ENCODE peak calls at places on chromosomes 2 and 18, in five cellular contexts. V is colonic mucosa, Z is adrenal gland, M is SK-N-SH, K is BJ. X is an unnamed sample.

GRCh38 chr2:168977608-168978007 is 53.5 kb downstream of the ABCB11 start:
- DNase-seq in V (no peak), K (no peak), Z (no peak), M (no peak), X (no peak)

GRCh38 chr2:20110383-20110782 is 59.0 kb upstream of the LAPTM4A start:
- DNase-seq in V (no peak), Z (no peak), K (no peak), M (no peak), X (no peak)

GRCh38 chr18:61637319-61637718 is 255.5 kb downstream of the RNF152 start:
- DNase-seq in M (no peak), V (peak), K (no peak), Z (no peak), X (no peak)

GRCh38 chr18:67300498-67300897 is 216.0 kb downstream of the DSEL start:
- DNase-seq in V (no peak), K (no peak), Z (no peak), M (no peak), X (no peak)

GRCh38 chr2:100627653-100628300 is 65.0 kb downstream of the PDCL3 start:
- DNase-seq in V (no peak), K (no peak), M (no peak), Z (no peak), X (no peak)

GRCh38 chr2:237590272-237591020 is at the start of gene RAB17:
- DNase-seq in Z (no peak), V (peak), M (no peak), K (no peak), X (peak)

GRCh38 chr18:13566941-13567762 is 159.2 kb downstream of the FAM210A start:
- DNase-seq in Z (no peak), M (no peak), V (no peak), K (no peak), X (no peak)

GRCh38 chr2:144771348-144771747 is 251.4 kb upstream of the ZEB2 start:
- DNase-seq in V (no peak), K (no peak), M (no peak), Z (no peak), X (no peak)

GRCh38 chr18:42931501-42931900 is 184.0 kb downstream of the RIT2 start:
- DNase-seq in M (no peak), K (peak), V (no peak), Z (no peak), X (no peak)

DNA sequence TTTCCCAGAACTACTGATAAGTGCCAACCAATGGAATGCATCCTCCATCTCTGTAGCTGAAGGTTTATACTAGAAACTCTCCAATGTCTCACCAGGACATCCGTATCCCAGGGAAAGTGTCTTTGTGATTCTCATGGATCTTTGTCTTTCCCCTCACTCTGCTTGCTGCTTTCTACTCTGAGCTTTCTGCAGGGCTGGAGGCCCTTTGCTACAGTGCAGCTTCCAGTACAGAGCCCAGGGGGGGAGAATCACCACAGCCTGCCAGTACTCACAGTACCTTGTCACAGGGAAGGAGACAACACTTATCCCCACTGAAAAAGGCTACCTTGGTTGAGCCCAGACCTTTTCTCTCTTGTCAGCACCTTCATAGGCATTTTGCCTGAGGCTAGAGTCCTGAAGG is 627.0 kb downstream of the CNTNAP5 start:
- DNase-seq in M (no peak), V (no peak), K (no peak), Z (no peak), X (no peak)
- TF ChIP-seq CTCF in M (no peak), V (no peak), K (no peak), Z (no peak), X (no peak)

GRCh38 chr2:178267660-178268059 is 73.3 kb downstream of the OSBPL6 start:
- DNase-seq in K (no peak), M (no peak), V (no peak), Z (no peak), X (no peak)

GRCh38 chr2:178268435-178268834 is 74.1 kb downstream of the OSBPL6 start:
- DNase-seq in V (no peak), M (no peak), Z (no peak), K (no peak), X (no peak)

GRCh38 chr2:178263159-178263860 is 69.0 kb downstream of the OSBPL6 start:
- DNase-seq in K (no peak), V (no peak), Z (no peak), M (no peak), X (no peak)

GRCh38 chr2:178265851-178266250 is 71.5 kb downstream of the OSBPL6 start:
- DNase-seq in V (no peak), Z (no peak), M (no peak), K (no peak), X (no peak)

GRCh38 chr2:178266445-178266844 is 72.1 kb downstream of the OSBPL6 start:
- DNase-seq in M (no peak), Z (no peak), K (no peak), V (no peak), X (no peak)
- H3K4me3 ChIP-seq in M (no peak), Z (no peak), K (no peak), V (no peak), X (no peak)

GRCh38 chr18:8088626-8089025 is 520.6 kb upstream of the RAB12 start:
- DNase-seq in V (no peak), K (no peak), M (no peak), Z (no peak), X (no peak)

GRCh38 chr18:8081872-8082553 is 514.9 kb downstream of the PTPRM start:
- DNase-seq in M (no peak), Z (no peak), V (no peak), K (no peak), X (no peak)

GRCh38 chr18:8081267-8081666 is 514.2 kb downstream of the PTPRM start:
- DNase-seq in V (no peak), M (no peak), Z (no peak), K (no peak), X (no peak)

GRCh38 chr18:8080092-8080491 is 513.0 kb downstream of the PTPRM start:
- DNase-seq in M (no peak), Z (no peak), V (no peak), K (no peak), X (no peak)

GRCh38 chr18:8084160-8084559 is 517.0 kb downstream of the PTPRM start:
- DNase-seq in Z (peak), M (peak), K (no peak), V (peak), X (no peak)
- TF ChIP-seq CTCF in Z (peak), M (peak), K (peak), V (no peak), X (peak)

GRCh38 chr2:60472663-60473289 is 80.7 kb downstream of the BCL11A start:
- DNase-seq in K (no peak), M (no peak), Z (no peak), V (peak), X (no peak)

GRCh38 chr2:60478660-60479059 is 74.8 kb downstream of the BCL11A start:
- DNase-seq in V (peak), Z (no peak), M (no peak), K (no peak), X (no peak)

GRCh38 chr2:60474301-60474700 is 79.2 kb downstream of the BCL11A start:
- DNase-seq in Z (no peak), K (no peak), V (no peak), M (no peak), X (no peak)

GRCh38 chr2:60476206-60476946 is 77.1 kb downstream of the BCL11A start:
- DNase-seq in M (no peak), V (peak), K (no peak), Z (no peak), X (no peak)

DNA sequence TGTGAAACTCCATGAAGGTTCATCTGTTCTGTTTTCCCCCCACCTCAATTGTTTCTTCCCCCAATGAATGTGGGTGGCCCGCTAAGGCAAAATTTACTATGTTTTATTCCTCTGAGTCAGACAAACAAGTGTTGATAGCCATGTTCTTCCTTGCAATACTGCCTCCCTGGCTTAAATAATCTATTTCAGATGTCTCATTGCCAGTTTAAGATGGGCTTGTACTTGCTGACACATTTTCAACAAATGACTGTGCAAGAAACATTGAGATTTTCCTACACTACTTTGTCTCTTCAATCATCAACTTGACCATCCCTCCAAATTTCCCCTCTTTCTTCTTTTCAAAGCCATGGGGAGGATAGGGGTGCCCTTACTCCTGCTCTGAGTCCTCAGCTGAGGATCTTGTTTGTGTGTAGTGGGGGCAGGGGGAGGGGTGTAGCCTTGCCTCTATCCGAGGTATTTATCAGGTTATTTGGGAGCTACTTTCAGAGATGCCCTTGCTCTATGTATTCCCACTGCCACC is 78.1 kb downstream of the BCL11A start:
- DNase-seq in Z (no peak), M (no peak), V (peak), K (no peak), X (no peak)
- H3K4me3 ChIP-seq in Z (no peak), M (no peak), V (no peak), K (no peak), X (no peak)

DNA sequence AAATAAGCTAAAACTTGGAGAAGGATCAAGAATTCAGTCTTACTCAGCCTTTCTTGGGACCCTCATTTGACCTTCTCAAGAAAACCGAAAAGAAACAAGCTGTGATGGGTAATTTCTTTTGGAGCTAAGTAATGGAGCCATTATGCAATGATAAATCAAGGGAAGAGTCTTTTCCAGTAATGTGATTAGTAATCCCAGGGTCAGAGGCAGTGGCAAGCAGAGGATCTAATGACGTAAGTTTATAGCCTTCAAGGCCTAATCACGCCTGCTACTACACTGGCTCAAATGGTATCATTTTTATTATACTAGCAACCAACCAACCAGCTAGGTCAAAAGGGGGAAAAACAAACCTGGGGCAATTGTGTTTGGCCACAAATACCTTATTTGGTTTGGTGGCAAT is 115.0 kb upstream of the SULT1C3 start:
- DNase-seq in Z (peak), K (no peak), V (no peak), M (no peak), X (no peak)
- TF ChIP-seq CTCF in Z (no peak), K (no peak), V (no peak), M (no peak), X (no peak)

GRCh38 chr18:57627488-57627887 is 5.9 kb upstream of the NARS1 start:
- DNase-seq in M (no peak), Z (no peak), K (no peak), V (no peak), X (no peak)

GRCh38 chr18:57629399-57629798 is 7.8 kb upstream of the NARS1 start:
- DNase-seq in V (no peak), K (no peak), Z (no peak), M (no peak), X (no peak)

GRCh38 chr18:57630002-57630758 is 8.5 kb upstream of the NARS1 start:
- DNase-seq in K (peak), Z (peak), M (peak), V (peak), X (peak)

GRCh38 chr18:57630759-57631660 is 9.4 kb upstream of the NARS1 start:
- DNase-seq in M (no peak), Z (no peak), V (no peak), K (no peak), X (no peak)

GRCh38 chr18:57631697-57632096 is 10.1 kb upstream of the NARS1 start:
- DNase-seq in Z (no peak), M (no peak), K (no peak), V (no peak), X (no peak)
- H3K4me3 ChIP-seq in Z (no peak), M (no peak), K (no peak), V (no peak), X (no peak)

GRCh38 chr2:208406474-208407451 is at the start of gene PTH2R:
- DNase-seq in Z (peak), M (peak), V (no peak), K (no peak), X (no peak)

DNA sequence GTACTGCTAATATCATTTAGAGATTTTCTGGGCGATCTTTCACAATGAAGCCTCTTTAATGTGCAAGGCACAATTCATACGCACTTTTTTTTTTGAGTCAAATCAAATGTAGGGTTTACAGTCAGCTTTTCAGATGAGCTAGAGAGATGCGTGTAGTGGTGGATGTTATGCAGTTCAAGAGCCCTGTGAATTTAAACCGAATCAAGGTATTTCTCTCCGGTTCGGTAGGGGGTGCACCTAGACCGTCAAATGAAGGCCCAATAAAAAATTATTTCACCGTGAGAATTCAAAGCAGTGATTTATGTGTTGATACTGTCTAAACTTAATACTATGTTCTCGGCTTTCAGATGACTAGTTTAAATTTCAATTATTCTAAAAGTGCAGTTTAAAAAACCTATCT is 1.1 kb downstream of the PTH2R start:
- DNase-seq in K (no peak), M (peak), Z (no peak), V (no peak), X (no peak)
- TF ChIP-seq CTCF in K (peak), M (peak), Z (peak), V (no peak), X (no peak)

DNA sequence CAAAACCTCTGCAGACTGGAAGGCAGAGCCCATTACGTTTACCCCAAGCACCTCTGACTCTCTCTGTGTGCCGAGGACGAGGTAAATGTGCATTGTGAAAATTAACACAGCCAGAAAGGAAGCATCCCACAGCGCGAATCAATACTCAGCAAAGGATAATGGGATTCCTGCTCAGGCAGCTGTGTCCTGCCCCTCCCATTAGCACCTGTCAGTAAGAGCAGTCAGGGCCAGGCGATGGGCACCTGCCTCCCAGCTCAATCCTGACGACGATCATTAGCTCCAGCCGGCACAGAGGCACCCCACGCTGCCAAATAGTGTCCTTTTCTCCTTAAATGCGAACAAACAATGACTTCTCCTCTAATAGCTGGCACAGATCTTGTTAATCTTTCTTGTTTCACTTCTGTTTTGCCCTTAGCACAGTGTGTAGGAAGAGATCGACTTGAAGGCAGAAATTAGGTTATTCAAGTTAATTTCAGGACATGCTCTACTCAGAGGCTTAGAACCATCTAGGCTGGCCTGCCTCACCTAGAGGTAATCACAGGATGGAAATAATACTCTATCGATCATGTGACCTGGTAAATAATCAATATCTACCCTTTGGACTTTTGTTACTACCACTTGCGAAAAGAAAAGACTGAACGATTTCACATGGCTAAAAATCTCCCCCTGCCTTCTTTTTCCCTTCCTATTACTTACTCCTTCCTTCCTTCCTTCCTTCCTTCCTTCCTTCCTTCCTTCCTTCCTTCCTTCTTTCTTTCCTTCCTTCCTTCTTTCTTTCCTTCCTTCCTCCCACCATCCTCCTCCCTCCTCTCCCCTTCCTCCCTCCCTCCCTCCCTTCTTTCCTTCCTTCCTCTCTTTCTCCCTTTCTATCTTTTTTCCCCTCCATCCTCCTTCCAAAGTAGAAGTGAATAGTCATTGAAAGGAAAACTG is 487.9 kb upstream of the ID2 start:
- DNase-seq in M (no peak), Z (no peak), V (no peak), K (no peak), X (no peak)
- H3K4me3 ChIP-seq in M (no peak), Z (no peak), V (no peak), K (no peak), X (no peak)